ENCODE peak calls at places on chromosomes 13 and 19, in six cellular contexts. T is mesothelial cell of epicardium, F is cardiac fibroblast, U is PC-3, G is Caco-2, E is AG04449. S is an unnamed sample.

GRCh38 chr19:374183-374885 is 29.7 kb upstream of the MIER2 start:
- DNase-seq in G (no peak), F (no peak), E (no peak), U (peak), T (no peak), S (no peak)

GRCh38 chr13:33090755-33091454 is 74.7 kb downstream of the KL start:
- DNase-seq in U (no peak), G (peak), E (no peak), T (no peak), F (no peak), S (no peak)

GRCh38 chr19:9850235-9850959 is 15.3 kb downstream of the PIN1 start:
- DNase-seq in F (no peak), E (no peak), T (no peak), G (no peak), U (no peak), S (no peak)

GRCh38 chr13:75418186-75418843 is 63.7 kb downstream of the TBC1D4 start:
- DNase-seq in T (no peak), E (no peak), U (no peak), F (no peak), G (no peak), S (no peak)

GRCh38 chr13:22828081-22828480 is 352.7 kb upstream of the SGCG start:
- DNase-seq in U (peak), T (no peak), E (no peak), F (no peak), G (no peak), S (no peak)

GRCh38 chr13:97335488-97336134 is 98.4 kb upstream of the RAP2A start:
- DNase-seq in T (no peak), E (no peak), F (peak), G (no peak), U (no peak), S (no peak)

GRCh38 chr13:30585748-30586262 is 31.9 kb upstream of the USPL1 start:
- DNase-seq in U (peak), T (no peak), E (no peak), G (no peak), F (peak), S (peak)

GRCh38 chr19:55956431-55956830 is 8.8 kb downstream of the NLRP8 start:
- DNase-seq in E (no peak), G (peak), F (no peak), U (peak), T (no peak), S (no peak)

GRCh38 chr19:11296264-11296663 is 304 bp downstream of the TSPAN16 start:
- DNase-seq in G (no peak), F (peak), E (no peak), U (no peak), T (no peak), S (no peak)

GRCh38 chr19:13604902-13605586 is 98.8 kb upstream of the CACNA1A start:
- DNase-seq in T (no peak), U (no peak), E (no peak), F (no peak), G (no peak), S (no peak)

DNA sequence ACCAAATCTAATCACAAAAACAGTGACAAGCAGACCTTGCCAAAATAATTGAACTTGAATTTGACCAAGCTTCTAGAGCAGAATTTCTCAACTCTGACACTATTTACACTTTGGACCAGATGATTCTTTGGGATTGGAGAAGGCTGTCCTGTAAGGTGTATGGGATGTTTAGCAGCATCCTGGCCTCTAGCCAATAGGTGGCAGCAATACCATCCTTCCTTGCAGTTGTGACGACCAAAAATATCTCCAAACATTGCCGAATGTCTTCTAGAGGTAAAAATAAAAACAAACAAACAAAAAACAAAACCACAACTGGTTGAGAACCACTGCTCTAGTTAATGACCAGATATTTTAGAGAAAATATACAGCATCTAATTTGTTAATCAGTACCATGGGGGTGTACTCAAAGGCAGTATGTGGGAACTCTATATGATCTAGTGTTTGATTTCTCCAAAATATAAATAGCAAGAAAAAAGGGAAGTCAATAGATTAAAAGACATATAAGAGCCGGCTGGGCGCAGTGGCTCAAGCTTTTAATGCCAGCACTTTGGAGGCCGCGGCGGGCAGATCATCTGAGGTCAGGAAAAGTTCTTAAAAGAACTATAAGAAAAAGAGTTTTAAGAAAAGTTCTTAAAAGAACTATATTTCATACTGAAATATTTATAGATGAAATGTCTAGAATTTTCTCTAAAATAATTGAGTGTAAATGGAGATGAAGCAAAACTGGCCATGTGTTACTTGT is 60.9 kb upstream of the ZNF527 start:
- DNase-seq in T (no peak), G (no peak), F (no peak), E (no peak), U (no peak), S (no peak)
- TF ChIP-seq CTCF in T (no peak), G (no peak), F (no peak), E (no peak), U (no peak), S (no peak)

GRCh38 chr13:37914781-37915391 is 45.3 kb upstream of the TRPC4 start:
- DNase-seq in F (peak), U (no peak), E (no peak), T (no peak), G (no peak), S (no peak)

GRCh38 chr13:37923236-37923635 is 53.7 kb upstream of the TRPC4 start:
- DNase-seq in T (no peak), F (no peak), G (no peak), U (no peak), E (no peak), S (no peak)

GRCh38 chr13:37919329-37919880 is 49.8 kb upstream of the TRPC4 start:
- DNase-seq in G (no peak), E (no peak), U (no peak), T (no peak), F (peak), S (no peak)

DNA sequence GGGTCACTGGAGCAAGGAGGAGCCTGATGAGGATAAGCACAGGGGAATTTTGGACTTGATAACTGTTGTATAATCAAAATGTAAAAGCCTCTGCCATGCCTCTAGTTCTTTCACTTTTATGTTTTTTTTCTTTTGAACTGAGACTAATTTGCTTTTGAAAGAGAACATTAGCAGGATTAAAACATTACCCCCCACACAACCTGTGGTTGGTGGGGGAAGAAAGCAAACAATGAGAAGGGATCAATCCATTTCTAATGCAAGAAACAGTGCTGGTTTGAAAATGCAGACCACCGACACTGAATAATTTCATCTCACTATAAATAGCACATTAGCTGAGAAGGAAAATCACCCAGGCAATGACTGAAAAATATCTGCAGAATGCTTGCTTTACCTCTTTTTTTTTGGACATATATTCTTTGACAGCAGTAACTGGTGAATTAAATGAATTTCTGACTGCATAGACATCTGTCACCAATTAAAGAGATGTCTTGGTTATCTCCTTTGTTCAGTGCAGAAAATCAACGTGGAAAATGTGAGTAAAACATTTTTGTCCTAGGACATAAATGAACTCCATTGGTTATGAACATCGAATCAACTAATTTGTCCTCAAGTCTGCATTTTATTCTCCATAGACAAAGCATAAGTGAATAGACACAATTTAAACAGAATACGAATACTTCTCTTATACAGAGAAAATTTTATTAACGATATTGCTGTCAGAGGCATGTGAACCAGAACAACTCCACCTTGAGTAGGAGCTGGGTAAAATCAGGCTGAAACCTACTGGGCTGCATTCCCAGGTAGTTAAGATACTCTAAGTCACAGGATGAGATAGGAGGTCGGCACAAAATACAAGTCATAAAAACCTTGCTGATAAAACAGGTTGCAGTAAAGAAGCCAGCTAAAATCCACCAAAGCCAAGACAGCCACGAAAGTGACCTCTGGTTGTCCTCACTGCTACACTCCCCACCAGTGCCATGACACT is 48.8 kb upstream of the TRPC4 start:
- DNase-seq in G (peak), T (no peak), F (peak), U (peak), E (no peak), S (no peak)
- TF ChIP-seq CTCF in G (no peak), T (no peak), F (no peak), U (no peak), E (no peak), S (no peak)

GRCh38 chr19:2171349-2172145 is 7.8 kb downstream of the DOT1L start:
- DNase-seq in G (peak), E (no peak), U (no peak), F (peak), T (no peak), S (no peak)
- TF ChIP-seq CTCF in G (peak), E (no peak), U (peak), F (peak), T (no peak), S (peak)

GRCh38 chr13:61466280-61466679 is 50.6 kb upstream of the PCDH20 start:
- DNase-seq in U (peak), T (no peak), F (no peak), G (peak), E (no peak), S (no peak)
- TF ChIP-seq CTCF in U (peak), T (no peak), F (no peak), G (peak), E (no peak), S (no peak)

S was measured in HFFc6.